ENCODE peak calls at places on chromosomes 2 and 18, in ten cellular contexts. One of them, this sample, is unnamed.
A peak's percentile ranks its signal among the peaks of the same experiment; 100 is the strongest.

GRCh38 chr2:223460774-223461211 is 141.4 kb downstream of the SCG2 start:
- DNase-seq in uterus: no peak
- DNase-seq in heart left ventricle: no peak
- DNase-seq in mammary epithelial cell: peak; percentile 69
- DNase-seq in psoas muscle: no peak
- DNase-seq in PC-3: peak; percentile 72
- DNase-seq in prostate gland: no peak
- DNase-seq in effector memory CD4-positive, alpha-beta T cell: no peak
- DNase-seq in RWPE1: peak; percentile 59
- DNase-seq in Peyer's patch: no peak
- DNase-seq in this sample: no peak

GRCh38 chr2:222714361-222715256 is 43.2 kb downstream of the MOGAT1 start:
- DNase-seq in PC-3: no peak
- DNase-seq in uterus: peak; percentile 25
- DNase-seq in effector memory CD4-positive, alpha-beta T cell: no peak
- DNase-seq in psoas muscle: no peak
- DNase-seq in Peyer's patch: no peak
- DNase-seq in heart left ventricle: peak; percentile 69
- DNase-seq in prostate gland: no peak
- DNase-seq in mammary epithelial cell: no peak
- DNase-seq in RWPE1: no peak
- DNase-seq in this sample: no peak

GRCh38 chr18:45935591-45936335 is 31.4 kb downstream of the EPG5 start:
- DNase-seq in mammary epithelial cell: no peak
- DNase-seq in psoas muscle: no peak
- DNase-seq in effector memory CD4-positive, alpha-beta T cell: no peak
- DNase-seq in PC-3: no peak
- DNase-seq in RWPE1: no peak
- DNase-seq in Peyer's patch: no peak
- DNase-seq in uterus: no peak
- DNase-seq in heart left ventricle: no peak
- DNase-seq in prostate gland: no peak
- DNase-seq in this sample: no peak

GRCh38 chr2:174796319-174796771 is 32.1 kb upstream of the CHRNA1 start:
- DNase-seq in psoas muscle: no peak
- DNase-seq in prostate gland: no peak
- DNase-seq in effector memory CD4-positive, alpha-beta T cell: no peak
- DNase-seq in mammary epithelial cell: no peak
- DNase-seq in uterus: no peak
- DNase-seq in heart left ventricle: no peak
- DNase-seq in Peyer's patch: no peak
- DNase-seq in RWPE1: no peak
- DNase-seq in PC-3: no peak
- DNase-seq in this sample: no peak

GRCh38 chr2:151786077-151786476 is 42.1 kb downstream of the ARL5A start:
- DNase-seq in psoas muscle: no peak
- DNase-seq in PC-3: no peak
- DNase-seq in prostate gland: no peak
- DNase-seq in effector memory CD4-positive, alpha-beta T cell: no peak
- DNase-seq in mammary epithelial cell: no peak
- DNase-seq in RWPE1: no peak
- DNase-seq in Peyer's patch: no peak
- DNase-seq in heart left ventricle: no peak
- DNase-seq in uterus: no peak
- DNase-seq in this sample: no peak

GRCh38 chr18:50590625-50591024 is 30.7 kb downstream of the MAPK4 start:
- DNase-seq in PC-3: no peak
- DNase-seq in heart left ventricle: no peak
- DNase-seq in effector memory CD4-positive, alpha-beta T cell: no peak
- DNase-seq in RWPE1: no peak
- DNase-seq in psoas muscle: no peak
- DNase-seq in Peyer's patch: no peak
- DNase-seq in mammary epithelial cell: no peak
- DNase-seq in uterus: no peak
- DNase-seq in prostate gland: no peak
- DNase-seq in this sample: no peak

GRCh38 chr2:169734172-169734847 is 678 bp downstream of the KLHL23 start:
- DNase-seq in Peyer's patch: peak; percentile 61
- DNase-seq in uterus: peak; percentile 20
- DNase-seq in prostate gland: no peak
- DNase-seq in PC-3: peak; percentile 24
- DNase-seq in mammary epithelial cell: peak; percentile 14
- DNase-seq in effector memory CD4-positive, alpha-beta T cell: no peak
- DNase-seq in RWPE1: peak; percentile 27
- DNase-seq in psoas muscle: peak; percentile 56
- DNase-seq in heart left ventricle: no peak
- DNase-seq in this sample: peak; percentile 8

GRCh38 chr2:205808493-205809121 is 126.3 kb downstream of the NRP2 start:
- DNase-seq in prostate gland: no peak
- DNase-seq in psoas muscle: peak; percentile 62
- DNase-seq in Peyer's patch: no peak
- DNase-seq in RWPE1: no peak
- DNase-seq in effector memory CD4-positive, alpha-beta T cell: no peak
- DNase-seq in heart left ventricle: peak; percentile 36
- DNase-seq in PC-3: no peak
- DNase-seq in mammary epithelial cell: no peak
- DNase-seq in uterus: no peak
- DNase-seq in this sample: no peak

GRCh38 chr2:120899799-120900198 is 164.1 kb downstream of the GLI2 start:
- DNase-seq in heart left ventricle: no peak
- DNase-seq in prostate gland: no peak
- DNase-seq in mammary epithelial cell: no peak
- DNase-seq in RWPE1: no peak
- DNase-seq in psoas muscle: peak; percentile 27
- DNase-seq in effector memory CD4-positive, alpha-beta T cell: no peak
- DNase-seq in PC-3: no peak
- DNase-seq in uterus: no peak
- DNase-seq in Peyer's patch: no peak
- DNase-seq in this sample: no peak

GRCh38 chr18:29154758-29155725 is 978.1 kb upstream of the CDH2 start:
- DNase-seq in RWPE1: peak; percentile 61
- DNase-seq in uterus: no peak
- DNase-seq in psoas muscle: no peak
- DNase-seq in effector memory CD4-positive, alpha-beta T cell: no peak
- DNase-seq in prostate gland: peak; percentile 59
- DNase-seq in mammary epithelial cell: peak; percentile 96
- DNase-seq in Peyer's patch: no peak
- DNase-seq in PC-3: peak; percentile 97
- DNase-seq in heart left ventricle: no peak
- DNase-seq in this sample: no peak

GRCh38 chr2:122236152-122236892 is 480.9 kb downstream of the TSN start:
- DNase-seq in Peyer's patch: no peak
- DNase-seq in PC-3: peak; percentile 98
- DNase-seq in mammary epithelial cell: peak; percentile 86
- DNase-seq in psoas muscle: peak; percentile 57
- DNase-seq in heart left ventricle: no peak
- DNase-seq in prostate gland: no peak
- DNase-seq in effector memory CD4-positive, alpha-beta T cell: no peak
- DNase-seq in uterus: no peak
- DNase-seq in RWPE1: peak; percentile 92
- DNase-seq in this sample: no peak

GRCh38 chr2:76711490-76711889 is 810.7 kb downstream of the LRRTM4 start:
- DNase-seq in effector memory CD4-positive, alpha-beta T cell: no peak
- DNase-seq in heart left ventricle: no peak
- DNase-seq in uterus: no peak
- DNase-seq in PC-3: no peak
- DNase-seq in psoas muscle: no peak
- DNase-seq in RWPE1: no peak
- DNase-seq in mammary epithelial cell: no peak
- DNase-seq in Peyer's patch: no peak
- DNase-seq in prostate gland: no peak
- DNase-seq in this sample: no peak

DNA sequence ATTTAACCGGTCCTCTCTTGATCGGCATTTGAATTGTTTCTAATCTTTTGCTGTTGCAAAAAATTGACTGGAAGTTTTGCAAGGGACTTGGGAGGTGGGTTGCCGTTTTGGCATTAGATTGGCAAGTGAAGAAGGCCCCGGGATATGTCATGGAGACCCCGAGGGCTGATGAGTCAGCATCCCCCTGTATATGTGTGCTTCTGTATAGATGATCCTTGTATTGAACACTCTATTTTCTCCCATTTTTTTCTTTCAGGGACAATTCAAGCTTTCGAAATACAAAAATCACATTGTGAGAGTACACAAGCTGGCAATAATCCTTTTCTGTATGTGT is 30.1 kb downstream of the EIF4E2 start:
- DNase-seq in mammary epithelial cell: no peak
- DNase-seq in RWPE1: no peak
- DNase-seq in PC-3: no peak
- DNase-seq in effector memory CD4-positive, alpha-beta T cell: no peak
- DNase-seq in heart left ventricle: no peak
- DNase-seq in prostate gland: no peak
- DNase-seq in uterus: no peak
- DNase-seq in psoas muscle: no peak
- DNase-seq in Peyer's patch: no peak
- DNase-seq in this sample: no peak
- H3K27ac ChIP-seq in mammary epithelial cell: no peak overlapping the region
- H3K27ac ChIP-seq in RWPE1: no peak overlapping the region
- H3K27ac ChIP-seq in PC-3: no peak overlapping the region
- H3K27ac ChIP-seq in effector memory CD4-positive, alpha-beta T cell: no peak overlapping the region
- H3K27ac ChIP-seq in heart left ventricle: no peak overlapping the region
- H3K27ac ChIP-seq in prostate gland: no peak overlapping the region
- H3K27ac ChIP-seq in uterus: no peak overlapping the region
- H3K27ac ChIP-seq in psoas muscle: peak overlapping the region; percentile 30
- H3K27ac ChIP-seq in Peyer's patch: no peak overlapping the region
- H3K27ac ChIP-seq in this sample: no peak overlapping the region

DNA sequence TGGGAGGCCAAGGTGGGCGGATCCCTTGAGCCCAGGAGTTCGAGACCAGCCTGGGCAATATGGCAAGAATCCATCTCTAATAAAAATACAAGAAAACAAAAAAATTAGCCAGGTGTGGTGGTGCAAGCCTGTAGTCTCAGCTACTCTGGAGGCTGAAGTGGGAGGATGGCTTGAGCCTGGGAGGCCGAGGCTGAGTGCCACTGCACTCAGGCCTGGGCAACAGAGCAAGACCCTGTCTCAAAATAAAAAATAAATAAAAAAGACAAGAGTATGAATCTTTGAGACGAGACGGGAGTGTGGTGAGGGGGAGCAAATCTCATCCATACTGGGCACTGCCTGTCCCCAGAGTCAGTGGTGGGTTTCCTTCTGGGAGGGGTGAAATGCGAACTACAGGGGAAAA is 12.2 kb downstream of the GPR17 start:
- DNase-seq in Peyer's patch: peak; percentile 3
- DNase-seq in mammary epithelial cell: no peak
- DNase-seq in PC-3: no peak
- DNase-seq in RWPE1: no peak
- DNase-seq in heart left ventricle: no peak
- DNase-seq in uterus: no peak
- DNase-seq in psoas muscle: peak; percentile 19
- DNase-seq in prostate gland: no peak
- DNase-seq in effector memory CD4-positive, alpha-beta T cell: no peak
- DNase-seq in this sample: no peak
- H3K27ac ChIP-seq in Peyer's patch: peak overlapping the region; percentile 55
- H3K27ac ChIP-seq in mammary epithelial cell: no peak overlapping the region
- H3K27ac ChIP-seq in PC-3: no peak overlapping the region
- H3K27ac ChIP-seq in RWPE1: no peak overlapping the region
- H3K27ac ChIP-seq in heart left ventricle: peak overlapping the region; percentile 90
- H3K27ac ChIP-seq in uterus: peak overlapping the region; percentile 73
- H3K27ac ChIP-seq in psoas muscle: peak overlapping the region; percentile 32
- H3K27ac ChIP-seq in prostate gland: no peak overlapping the region
- H3K27ac ChIP-seq in effector memory CD4-positive, alpha-beta T cell: no peak overlapping the region
- H3K27ac ChIP-seq in this sample: no peak overlapping the region

GRCh38 chr2:70732736-70733427 is 35.1 kb downstream of the ADD2 start:
- DNase-seq in effector memory CD4-positive, alpha-beta T cell: no peak
- DNase-seq in uterus: no peak
- DNase-seq in heart left ventricle: no peak
- DNase-seq in PC-3: no peak
- DNase-seq in psoas muscle: no peak
- DNase-seq in Peyer's patch: no peak
- DNase-seq in prostate gland: no peak
- DNase-seq in mammary epithelial cell: no peak
- DNase-seq in RWPE1: no peak
- DNase-seq in this sample: no peak
- H3K27ac ChIP-seq in effector memory CD4-positive, alpha-beta T cell: no peak overlapping the region
- H3K27ac ChIP-seq in uterus: no peak overlapping the region
- H3K27ac ChIP-seq in heart left ventricle: no peak overlapping the region
- H3K27ac ChIP-seq in PC-3: no peak overlapping the region
- H3K27ac ChIP-seq in psoas muscle: no peak overlapping the region
- H3K27ac ChIP-seq in Peyer's patch: no peak overlapping the region
- H3K27ac ChIP-seq in prostate gland: no peak overlapping the region
- H3K27ac ChIP-seq in mammary epithelial cell: no peak overlapping the region
- H3K27ac ChIP-seq in RWPE1: no peak overlapping the region
- H3K27ac ChIP-seq in this sample: no peak overlapping the region

GRCh38 chr2:28401948-28402550 is 9.4 kb downstream of the FOSL2 start:
- DNase-seq in PC-3: no peak
- DNase-seq in psoas muscle: no peak
- DNase-seq in uterus: no peak
- DNase-seq in Peyer's patch: peak; percentile 25
- DNase-seq in prostate gland: no peak
- DNase-seq in effector memory CD4-positive, alpha-beta T cell: no peak
- DNase-seq in RWPE1: no peak
- DNase-seq in heart left ventricle: no peak
- DNase-seq in mammary epithelial cell: no peak
- DNase-seq in this sample: no peak

GRCh38 chr2:28399946-28400345 is 7.3 kb downstream of the FOSL2 start:
- DNase-seq in heart left ventricle: no peak
- DNase-seq in PC-3: no peak
- DNase-seq in RWPE1: no peak
- DNase-seq in Peyer's patch: peak; percentile 47
- DNase-seq in mammary epithelial cell: no peak
- DNase-seq in prostate gland: no peak
- DNase-seq in psoas muscle: peak; percentile 51
- DNase-seq in effector memory CD4-positive, alpha-beta T cell: no peak
- DNase-seq in uterus: no peak
- DNase-seq in this sample: no peak

GRCh38 chr2:28400921-28401320 is 8.3 kb downstream of the FOSL2 start:
- DNase-seq in uterus: no peak
- DNase-seq in prostate gland: no peak
- DNase-seq in Peyer's patch: no peak
- DNase-seq in RWPE1: no peak
- DNase-seq in mammary epithelial cell: no peak
- DNase-seq in psoas muscle: peak; percentile 30
- DNase-seq in effector memory CD4-positive, alpha-beta T cell: no peak
- DNase-seq in PC-3: no peak
- DNase-seq in heart left ventricle: no peak
- DNase-seq in this sample: no peak

GRCh38 chr2:28400434-28400833 is 7.8 kb downstream of the FOSL2 start:
- DNase-seq in psoas muscle: peak; percentile 30
- DNase-seq in PC-3: no peak
- DNase-seq in mammary epithelial cell: no peak
- DNase-seq in effector memory CD4-positive, alpha-beta T cell: no peak
- DNase-seq in heart left ventricle: no peak
- DNase-seq in Peyer's patch: peak; percentile 8
- DNase-seq in prostate gland: no peak
- DNase-seq in RWPE1: no peak
- DNase-seq in uterus: no peak
- DNase-seq in this sample: no peak

DNA sequence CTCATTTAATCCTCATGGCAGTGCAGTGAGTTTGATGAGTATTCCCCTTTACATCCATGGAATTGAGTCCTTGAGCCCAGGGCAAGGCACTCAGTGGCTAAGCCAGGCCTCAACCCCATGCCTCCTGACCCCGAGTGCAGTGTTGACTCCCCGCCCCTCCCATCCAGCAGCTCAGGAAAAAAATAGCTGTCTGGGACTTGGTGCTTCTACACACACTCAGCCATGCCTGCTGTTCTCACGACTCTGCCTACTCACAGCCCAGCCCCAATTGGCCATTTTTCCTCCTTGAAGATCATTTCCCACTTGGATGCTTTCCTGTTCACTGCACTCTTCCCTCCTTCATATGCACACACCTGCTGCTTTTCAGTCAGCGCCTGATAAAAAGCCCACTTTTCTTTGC is 8.8 kb downstream of the FOSL2 start:
- DNase-seq in Peyer's patch: peak; percentile 47
- DNase-seq in mammary epithelial cell: no peak
- DNase-seq in uterus: no peak
- DNase-seq in RWPE1: no peak
- DNase-seq in prostate gland: no peak
- DNase-seq in PC-3: no peak
- DNase-seq in heart left ventricle: no peak
- DNase-seq in psoas muscle: no peak
- DNase-seq in effector memory CD4-positive, alpha-beta T cell: no peak
- DNase-seq in this sample: no peak
- H3K27ac ChIP-seq in Peyer's patch: peak overlapping the region; percentile 33
- H3K27ac ChIP-seq in mammary epithelial cell: no peak overlapping the region
- H3K27ac ChIP-seq in uterus: no peak overlapping the region
- H3K27ac ChIP-seq in RWPE1: peak overlapping the region; percentile 59
- H3K27ac ChIP-seq in prostate gland: no peak overlapping the region
- H3K27ac ChIP-seq in PC-3: no peak overlapping the region
- H3K27ac ChIP-seq in heart left ventricle: no peak overlapping the region
- H3K27ac ChIP-seq in psoas muscle: peak overlapping the region; percentile 100
- H3K27ac ChIP-seq in effector memory CD4-positive, alpha-beta T cell: no peak overlapping the region
- H3K27ac ChIP-seq in this sample: no peak overlapping the region